ENCODE peak calls at places on chromosomes 3 and 15, in seven cellular contexts. A is prostate gland, Y is foreskin fibroblast, Z is A549, F is body of pancreas, P is tibial artery, B is AG09309. R is an unnamed sample.
A peak's percentile ranks its signal among the peaks of the same experiment; 100 is the strongest.

GRCh38 chr3:84141571-84141970 is 817.2 kb upstream of the CADM2 start:
- DNase-seq in P (no peak), F (no peak), Z (no peak), A (no peak), Y (no peak), B (no peak), R (no peak)

GRCh38 chr3:109265300-109265699 is 51.0 kb downstream of the DPPA2 start:
- DNase-seq in Y (no peak), F (no peak), P (no peak), B (no peak), A (no peak), Z (no peak), R (no peak)

GRCh38 chr3:190728574-190729246 is 133.8 kb downstream of the GMNC start:
- DNase-seq in F (no peak), P (no peak), B (peak; percentile 43), Y (no peak), Z (no peak), A (no peak), R (no peak)

GRCh38 chr3:108378153-108378951 is 82.0 kb downstream of the HHLA2 start:
- DNase-seq in B (no peak), P (no peak), Y (no peak), F (no peak), A (no peak), Z (no peak), R (no peak)

GRCh38 chr15:87573534-87573933 is 683.0 kb downstream of the NTRK3 start:
- DNase-seq in P (no peak), B (no peak), A (no peak), Z (no peak), Y (no peak), F (no peak), R (no peak)

GRCh38 chr3:51391566-51392300 is 648 bp downstream of the RBM15B start:
- DNase-seq in P (no peak), Z (no peak), A (no peak), Y (no peak), F (peak; percentile 39), B (no peak), R (no peak)

GRCh38 chr3:123779646-123780231 is 104.4 kb downstream of the MYLK start:
- DNase-seq in B (no peak), Y (no peak), F (no peak), P (no peak), Z (no peak), A (no peak), R (no peak)

GRCh38 chr3:16113704-16114103 is 60.8 kb upstream of the GALNT15 start:
- DNase-seq in Y (peak; percentile 94), A (no peak), P (peak; percentile 81), F (no peak), Z (no peak), B (peak; percentile 67), R (no peak)

GRCh38 chr3:354433-354832 is 157.9 kb downstream of the CHL1 start:
- DNase-seq in Z (peak; percentile 15), Y (no peak), B (peak; percentile 4), F (peak; percentile 16), A (peak; percentile 29), P (no peak), R (no peak)

GRCh38 chr15:51758645-51759044 is 7.2 kb downstream of the TMOD2 start:
- DNase-seq in F (peak; percentile 48), P (peak; percentile 58), B (no peak), A (no peak), Y (peak; percentile 78), Z (no peak), R (peak; percentile 12)

GRCh38 chr3:188689101-188689574 is 482.6 kb upstream of the TPRG1 start:
- DNase-seq in P (peak; percentile 33), Z (no peak), A (no peak), B (peak; percentile 71), F (peak; percentile 13), Y (peak; percentile 55), R (no peak)

GRCh38 chr3:171417813-171418212 is 42.4 kb downstream of the TNIK start:
- DNase-seq in Y (peak; percentile 62), P (no peak), B (peak; percentile 52), A (no peak), F (no peak), Z (no peak), R (peak; percentile 34)

GRCh38 chr3:140416686-140417085 is 261.2 kb upstream of the TRIM42 start:
- DNase-seq in F (no peak), A (no peak), Y (no peak), P (no peak), Z (no peak), B (no peak), R (no peak)

GRCh38 chr15:98866503-98866902 is 141.1 kb downstream of the PGPEP1L start:
- DNase-seq in B (no peak), F (no peak), Y (no peak), P (no peak), Z (no peak), A (no peak), R (no peak)

GRCh38 chr3:39125837-39126500 is 18.5 kb downstream of the TTC21A start:
- DNase-seq in B (no peak), F (peak; percentile 52), Z (no peak), Y (peak; percentile 38), P (no peak), A (peak; percentile 78), R (no peak)

GRCh38 chr3:149894211-149894610 is 76.5 kb downstream of the PFN2 start:
- DNase-seq in F (no peak), Z (no peak), B (no peak), Y (peak; percentile 10), A (no peak), P (no peak), R (no peak)

GRCh38 chr15:40270246-40270995 is 12.4 kb downstream of the ANKRD63 start:
- DNase-seq in B (no peak), P (no peak), A (no peak), Z (no peak), Y (no peak), F (no peak), R (no peak)

GRCh38 chr3:124650798-124651197 is 79.5 kb upstream of the UMPS start:
- DNase-seq in A (no peak), Z (no peak), P (no peak), Y (no peak), B (no peak), F (no peak), R (no peak)

GRCh38 chr15:45094358-45094730 is 19.6 kb downstream of the DUOX2 start:
- DNase-seq in B (no peak), F (no peak), P (no peak), A (no peak), Z (no peak), Y (no peak), R (no peak)

GRCh38 chr15:77083381-77084160 is 12.7 kb upstream of the TSPAN3 start:
- DNase-seq in F (peak; percentile 92), P (peak; percentile 76), B (no peak), Z (peak; percentile 85), Y (no peak), A (peak; percentile 50), R (no peak)

GRCh38 chr3:58025824-58026579 is 17.8 kb downstream of the FLNB start:
- DNase-seq in P (no peak), Y (no peak), Z (no peak), B (no peak), A (peak; percentile 79), F (peak; percentile 74), R (no peak)

DNA sequence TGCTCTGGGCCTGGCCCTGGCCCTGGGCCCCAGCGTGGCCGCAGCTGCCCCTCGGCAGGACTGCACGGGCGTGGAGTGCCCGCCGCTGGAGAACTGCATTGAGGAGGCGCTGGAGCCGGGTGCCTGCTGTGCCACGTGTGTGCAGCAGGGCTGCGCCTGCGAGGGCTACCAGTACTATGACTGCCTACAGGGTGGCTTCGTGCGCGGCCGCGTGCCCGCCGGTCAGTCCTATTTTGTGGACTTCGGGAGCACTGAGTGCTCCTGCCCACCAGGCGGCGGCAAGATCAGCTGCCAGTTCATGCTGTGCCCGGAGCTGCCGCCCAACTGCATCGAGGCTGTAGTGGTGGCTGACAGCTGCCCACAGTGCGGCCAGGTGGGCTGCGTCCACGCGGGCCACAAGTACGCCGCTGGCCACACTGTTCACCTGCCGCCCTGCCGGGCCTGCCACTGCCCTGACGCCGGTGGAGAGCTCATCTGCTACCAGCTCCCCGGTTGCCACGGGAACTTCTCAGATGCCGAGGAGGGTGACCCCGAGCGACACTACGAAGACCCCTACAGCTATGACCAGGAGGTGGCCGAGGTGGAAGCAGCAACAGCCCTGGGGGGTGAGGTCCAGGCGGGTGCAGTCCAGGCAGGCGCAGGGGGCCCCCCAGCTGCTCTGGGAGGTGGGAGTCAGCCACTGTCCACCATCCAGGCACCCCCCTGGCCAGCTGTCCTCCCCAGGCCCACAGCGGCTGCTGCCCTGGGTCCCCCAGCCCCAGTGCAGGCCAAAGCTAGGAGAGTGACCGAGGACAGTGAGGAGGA is 21.7 kb downstream of the FBLN2 start:
- DNase-seq in A (no peak), Y (no peak), P (no peak), Z (no peak), B (no peak), F (no peak), R (no peak)
- TF ChIP-seq CTCF in A (no peak), Y (no peak), P (no peak), Z (no peak), B (no peak), F (no peak), R (no peak)

DNA sequence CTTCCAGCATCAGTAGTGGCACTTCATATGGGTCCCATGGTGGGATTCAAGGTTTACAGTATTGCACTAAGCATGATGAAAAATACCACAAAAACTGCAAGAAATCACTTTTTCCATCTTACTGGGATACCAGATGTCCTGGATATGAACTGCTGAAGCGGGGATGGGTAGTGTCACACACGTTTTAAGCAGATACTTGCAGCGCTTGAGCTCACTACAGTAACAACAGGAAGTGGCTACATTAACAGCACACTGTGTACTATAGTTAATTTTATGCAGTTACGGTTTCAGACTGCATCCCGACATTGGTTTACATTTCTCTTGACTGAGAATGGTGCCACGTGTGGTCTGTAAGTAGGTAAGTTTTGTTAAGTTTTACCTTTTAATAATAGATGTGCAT is 3.5 kb upstream of the ISG20 start:
- DNase-seq in A (no peak), P (no peak), B (no peak), F (no peak), Z (no peak), Y (no peak), R (no peak)
- H3K4me3 ChIP-seq in A (no peak overlapping the region), P (no peak overlapping the region), B (no peak overlapping the region), F (no peak overlapping the region), Z (no peak overlapping the region), Y (no peak overlapping the region), R (no peak overlapping the region)

GRCh38 chr3:53243785-53244184 is 12.0 kb downstream of the TKT start:
- DNase-seq in B (no peak), P (no peak), Y (no peak), F (no peak), Z (no peak), A (no peak), R (no peak)

GRCh38 chr3:53242155-53242554 is 13.7 kb downstream of the TKT start:
- DNase-seq in P (no peak), Z (no peak), F (peak; percentile 79), A (no peak), Y (no peak), B (no peak), R (no peak)

GRCh38 chr3:53242642-53243041 is 13.2 kb downstream of the TKT start:
- DNase-seq in Y (no peak), B (no peak), F (no peak), Z (no peak), P (peak; percentile 29), A (no peak), R (no peak)

GRCh38 chr3:53244281-53244680 is 11.5 kb downstream of the TKT start:
- DNase-seq in Y (no peak), Z (no peak), P (no peak), B (no peak), F (peak; percentile 62), A (no peak), R (no peak)

GRCh38 chr3:53243165-53243564 is 12.7 kb downstream of the TKT start:
- DNase-seq in Z (no peak), B (no peak), Y (peak; percentile 91), F (peak; percentile 63), P (no peak), A (no peak), R (peak; percentile 64)
- TF ChIP-seq CTCF in Z (no peak), B (peak; percentile 4), Y (no peak), F (no peak), P (no peak), A (no peak), R (peak; percentile 1)

GRCh38 chr3:81436182-81436581 is 325.3 kb downstream of the GBE1 start:
- DNase-seq in A (no peak), Z (no peak), B (no peak), F (no peak), Y (no peak), P (no peak), R (no peak)
- H3K4me3 ChIP-seq in A (no peak overlapping the region), Z (no peak overlapping the region), B (no peak overlapping the region), F (no peak overlapping the region), Y (no peak overlapping the region), P (no peak overlapping the region), R (no peak overlapping the region)